ENCODE peak calls at places on chromosomes 11 and 22, in four cellular contexts. Z is dorsolateral prefrontal cortex, F is heart left ventricle, U is HEK293T. N is an unnamed sample.

GRCh38 chr11:59172345-59173079 is 580 bp downstream of the DTX4 start:
- DNase-seq in Z (no peak), F (no peak), U (peak), N (peak)

GRCh38 chr11:18632841-18633240 is 1.3 kb downstream of the SPTY2D1 start:
- DNase-seq in U (no peak), Z (no peak), F (no peak), N (no peak)

GRCh38 chr11:113481226-113481625 is 6.0 kb upstream of the DRD2 start:
- DNase-seq in U (no peak), F (no peak), Z (no peak), N (no peak)

GRCh38 chr11:69708731-69709401 is 5.0 kb upstream of the FGF19 start:
- DNase-seq in F (no peak), U (no peak), Z (no peak), N (no peak)

GRCh38 chr11:17351510-17352176 is at the start of gene NCR3LG1:
- DNase-seq in U (peak), F (peak), Z (peak), N (peak)

GRCh38 chr11:19694796-19695345 is 17.8 kb upstream of the NAV2 start:
- DNase-seq in F (peak), Z (no peak), U (no peak), N (no peak)

GRCh38 chr22:40908895-40909294 is 42.3 kb upstream of the RBX1 start:
- DNase-seq in U (no peak), F (no peak), Z (no peak), N (no peak)

GRCh38 chr22:24418786-24419479 is 8.5 kb upstream of the ADORA2A start:
- DNase-seq in Z (no peak), U (no peak), F (no peak), N (no peak)

GRCh38 chr22:24823787-24824186 is 17.8 kb downstream of the SGSM1 start:
- DNase-seq in Z (no peak), U (no peak), F (no peak), N (no peak)

GRCh38 chr11:64601605-64602465 is 10.8 kb downstream of the SLC22A12 start:
- DNase-seq in F (no peak), U (no peak), Z (no peak), N (no peak)

GRCh38 chr11:62433141-62433543 is 14.3 kb downstream of the SCGB1A1 start:
- DNase-seq in F (no peak), U (no peak), Z (no peak), N (no peak)

GRCh38 chr11:80846979-80847378 is 1406.1 kb upstream of the TENM4 start:
- DNase-seq in U (no peak), Z (no peak), F (no peak), N (no peak)

GRCh38 chr11:8325905-8326304 is 62.2 kb upstream of the LMO1 start:
- DNase-seq in U (no peak), Z (no peak), F (no peak), N (no peak)

GRCh38 chr22:41899110-41899509 is 15.8 kb downstream of the SHISA8 start:
- DNase-seq in Z (no peak), U (no peak), F (no peak), N (no peak)

GRCh38 chr22:19046719-19047609 is 75.2 kb downstream of the DGCR2 start:
- DNase-seq in U (no peak), Z (peak), F (peak), N (no peak)

GRCh38 chr11:86814775-86815174 is 14.4 kb downstream of the PRSS23 start:
- DNase-seq in F (no peak), U (no peak), Z (no peak), N (no peak)

GRCh38 chr11:129699711-129700304 is 115.8 kb upstream of the TMEM45B start:
- DNase-seq in U (peak), F (no peak), Z (no peak), N (no peak)

GRCh38 chr11:66470015-66470414 is 3.3 kb downstream of the PELI3 start:
- DNase-seq in Z (no peak), F (no peak), U (no peak), N (no peak)

GRCh38 chr11:36186340-36186739 is 102.9 kb downstream of the COMMD9 start:
- DNase-seq in Z (no peak), F (no peak), U (no peak), N (peak)

GRCh38 chr22:28548411-28548810 is 131.2 kb downstream of the TTC28 start:
- DNase-seq in F (no peak), U (no peak), Z (no peak), N (no peak)

GRCh38 chr22:38038426-38038825 is 18.8 kb upstream of the PICK1 start:
- DNase-seq in Z (peak), F (no peak), U (no peak), N (no peak)

GRCh38 chr11:29017941-29018340 is 909.8 kb downstream of the METTL15 start:
- DNase-seq in F (no peak), Z (no peak), U (no peak), N (no peak)

N was measured in MCF 10A.